ENCODE peak calls at places on chromosomes 16 and 17, in five cellular contexts. D, L, R, X and Q are unnamed samples.
A peak's percentile ranks its signal among the peaks of the same experiment; 100 is the strongest.

GRCh38 chr17:10120113-10120485 is 78.3 kb downstream of the GAS7 start:
- DNase-seq in D (no peak), L (no peak), R (no peak), X (no peak), Q (no peak)

GRCh38 chr16:9843424-9844013 is 338.7 kb downstream of the GRIN2A start:
- DNase-seq in D (no peak), L (peak; percentile 14), R (no peak), X (no peak), Q (no peak)

GRCh38 chr17:19290047-19290705 is 53.0 kb downstream of the EPN2 start:
- DNase-seq in D (no peak), L (no peak), R (peak; percentile 21), X (no peak), Q (no peak)

GRCh38 chr17:31579265-31579664 is 187.8 kb downstream of the RAB11FIP4 start:
- DNase-seq in D (no peak), L (no peak), R (no peak), X (no peak), Q (peak; percentile 87)

GRCh38 chr17:18278867-18279266 is 18.4 kb downstream of the MIEF2 start:
- DNase-seq in D (no peak), L (no peak), R (no peak), X (no peak), Q (no peak)

GRCh38 chr17:1511290-1511689 is 5.1 kb downstream of the INPP5K start:
- DNase-seq in D (no peak), L (no peak), R (no peak), X (peak; percentile 32), Q (no peak)

GRCh38 chr16:78505544-78506371 is 406.3 kb downstream of the WWOX start:
- DNase-seq in D (no peak), L (no peak), R (no peak), X (peak; percentile 30), Q (no peak)

GRCh38 chr16:49023095-49023494 is 258.5 kb downstream of the CBLN1 start:
- DNase-seq in D (no peak), L (no peak), R (no peak), X (no peak), Q (peak; percentile 74)

GRCh38 chr17:31392002-31392855 is 754 bp downstream of the RAB11FIP4 start:
- DNase-seq in D (no peak), L (no peak), R (no peak), X (no peak), Q (no peak)

GRCh38 chr16:70660672-70661350 is 14.5 kb downstream of the IL34 start:
- DNase-seq in D (no peak), L (no peak), R (no peak), X (no peak), Q (no peak)

GRCh38 chr16:68364601-68364998 is 53.8 kb downstream of the PRMT7 start:
- DNase-seq in D (no peak), L (no peak), R (no peak), X (no peak), Q (no peak)

GRCh38 chr17:55432358-55433028 is 10.9 kb upstream of the MMD start:
- DNase-seq in D (no peak), L (no peak), R (no peak), X (no peak), Q (peak; percentile 69)

GRCh38 chr16:75555707-75556512 is at the start of gene TMEM231:
- DNase-seq in D (peak; percentile 98), L (peak; percentile 96), R (peak; percentile 95), X (peak; percentile 98), Q (peak; percentile 83)

GRCh38 chr17:49359990-49360795 is 1.9 kb downstream of the ZNF652 start:
- DNase-seq in D (no peak), L (peak; percentile 35), R (peak; percentile 28), X (no peak), Q (peak; percentile 18)

GRCh38 chr17:45431531-45432404 is 902 bp downstream of the ARHGAP27 start:
- DNase-seq in D (peak; percentile 84), L (peak; percentile 87), R (peak; percentile 59), X (peak; percentile 96), Q (peak; percentile 97)

GRCh38 chr16:11106726-11107125 is 149.3 kb downstream of the SOCS1 start:
- DNase-seq in D (no peak), L (no peak), R (no peak), X (no peak), Q (no peak)

GRCh38 chr16:70638814-70639792 is 7.3 kb upstream of the IL34 start:
- DNase-seq in D (no peak), L (no peak), R (no peak), X (peak; percentile 31), Q (no peak)

GRCh38 chr16:27863377-27863776 is 200.1 kb downstream of the GSG1L start:
- DNase-seq in D (no peak), L (no peak), R (no peak), X (no peak), Q (no peak)

GRCh38 chr17:850086-850827 is 68.1 kb downstream of the MRM3 start:
- DNase-seq in D (no peak), L (no peak), R (no peak), X (no peak), Q (no peak)

GRCh38 chr17:79619636-79620206 is 8.9 kb upstream of the RBFOX3 start:
- DNase-seq in D (no peak), L (no peak), R (no peak), X (peak; percentile 4), Q (no peak)

GRCh38 chr17:11561281-11561680 is 37.0 kb upstream of the DNAH9 start:
- DNase-seq in D (no peak), L (no peak), R (no peak), X (no peak), Q (no peak)

GRCh38 chr17:12959441-12959840 is 58.4 kb downstream of the ELAC2 start:
- DNase-seq in D (no peak), L (no peak), R (no peak), X (no peak), Q (peak; percentile 52)

GRCh38 chr16:85168732-85169256 is 56.5 kb upstream of the CIBAR2 start:
- DNase-seq in D (peak; percentile 79), L (no peak), R (no peak), X (peak; percentile 47), Q (peak; percentile 31)